ENCODE peak calls at places on chromosomes 4 and X, in six cellular contexts. F, Y, M, A, E and J are unnamed samples.

GRCh38 chrX:41655631-41656030 is 33.1 kb upstream of the GPR34 start:
- DNase-seq in F (no peak), Y (peak), M (peak), A (no peak), E (no peak), J (no peak)

GRCh38 chrX:121389976-121390709 is 342.7 kb downstream of the GLUD2 start:
- DNase-seq in F (no peak), Y (no peak), M (no peak), A (no peak), E (no peak), J (peak)

GRCh38 chr4:143232277-143232676 is 47.6 kb downstream of the USP38 start:
- DNase-seq in F (no peak), Y (no peak), M (peak), A (no peak), E (no peak), J (no peak)

GRCh38 chr4:139540161-139540560 is 15.9 kb downstream of the SETD7 start:
- DNase-seq in F (no peak), Y (no peak), M (no peak), A (no peak), E (no peak), J (no peak)

GRCh38 chr4:72513227-72513626 is 55.8 kb downstream of the ADAMTS3 start:
- DNase-seq in F (no peak), Y (no peak), M (no peak), A (no peak), E (no peak), J (no peak)

GRCh38 chr4:150302553-150302952 is 224.3 kb downstream of the DCLK2 start:
- DNase-seq in F (no peak), Y (peak), M (peak), A (no peak), E (no peak), J (peak)

GRCh38 chrX:37825225-37825842 is 22.0 kb downstream of the DYNLT3 start:
- DNase-seq in F (peak), Y (peak), M (peak), A (peak), E (no peak), J (peak)

GRCh38 chr4:24802648-24803047 is 7.3 kb downstream of the SOD3 start:
- DNase-seq in F (no peak), Y (no peak), M (no peak), A (no peak), E (no peak), J (no peak)

GRCh38 chr4:109721033-109721432 is 8.8 kb downstream of the PLA2G12A start:
- DNase-seq in F (no peak), Y (peak), M (peak), A (no peak), E (no peak), J (peak)

GRCh38 chr4:79173186-79173585 is 152.7 kb downstream of the NAA11 start:
- DNase-seq in F (no peak), Y (no peak), M (no peak), A (no peak), E (no peak), J (no peak)
- H2AFZ ChIP-seq in F (no peak), Y (no peak), M (no peak), A (no peak), E (peak), J (no peak)

DNA sequence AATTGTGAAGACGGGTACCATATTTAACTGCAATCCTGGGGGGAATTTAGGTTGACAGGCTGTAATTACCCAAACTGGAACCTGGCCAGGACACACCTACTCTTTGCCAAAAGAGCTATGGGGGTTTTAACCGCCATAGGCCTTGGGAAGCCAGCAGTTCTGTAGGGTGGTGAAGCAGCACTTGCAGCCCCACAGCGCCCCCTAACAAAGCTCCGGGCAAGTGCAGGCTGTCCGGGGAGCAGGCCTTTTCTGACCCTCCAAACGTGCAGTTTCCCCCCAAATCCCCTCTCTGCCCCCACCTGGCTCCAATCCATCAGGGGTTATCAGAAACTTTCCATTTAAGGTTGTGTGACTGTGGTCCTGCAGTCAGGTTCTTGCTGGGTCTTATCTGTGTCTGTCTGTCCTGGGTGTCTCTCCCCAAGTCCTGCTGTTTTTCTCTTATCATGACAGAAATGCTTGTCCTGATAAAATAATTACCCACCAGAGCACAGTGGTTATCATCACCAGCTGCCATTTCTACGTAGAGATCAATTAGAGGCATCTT is 350.9 kb downstream of the MID1IP1 start:
- DNase-seq in F (peak), Y (no peak), M (peak), A (peak), E (no peak), J (peak)
- H2BK5ac ChIP-seq in F (no peak), Y (no peak), M (no peak), A (no peak), E (no peak), J (no peak)

DNA sequence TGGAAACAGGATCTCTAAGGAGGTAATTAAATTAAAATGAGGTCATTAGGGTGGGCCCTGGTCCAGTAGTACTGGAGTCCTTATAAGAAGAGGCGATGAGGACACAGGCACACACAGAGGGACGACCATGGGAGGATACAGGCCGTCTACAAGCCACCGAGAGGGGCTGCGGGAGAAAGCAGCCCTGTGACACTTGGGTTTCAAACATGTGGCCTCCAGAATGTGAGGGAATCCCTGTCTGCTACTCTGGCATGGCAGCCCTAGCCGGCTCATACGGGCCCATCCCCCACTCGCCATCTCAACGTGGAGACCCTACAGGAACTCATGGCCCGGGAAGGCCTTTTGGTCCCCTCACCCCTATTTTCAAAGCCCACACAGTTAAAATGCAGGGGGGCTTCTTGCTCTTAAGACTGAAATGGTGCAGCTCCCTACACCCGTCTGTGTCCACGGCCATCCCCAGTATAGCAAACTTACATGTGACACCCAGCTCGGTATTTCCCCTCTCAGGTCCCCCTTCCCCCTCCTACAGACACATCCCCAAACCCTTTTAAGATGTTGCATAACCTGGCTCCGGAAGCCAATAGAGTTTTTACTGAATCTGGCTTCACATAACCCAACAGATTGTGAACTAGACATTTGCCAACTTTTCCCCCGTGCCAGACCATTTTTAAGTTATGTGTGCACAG is 124.1 kb upstream of the TBL1X start:
- DNase-seq in F (peak), Y (peak), M (peak), A (no peak), E (no peak), J (no peak)
- H2AFZ ChIP-seq in F (no peak), Y (peak), M (no peak), A (peak), E (no peak), J (no peak)

GRCh38 chr4:45692131-45692530 is 431.7 kb downstream of the GABRG1 start:
- DNase-seq in F (no peak), Y (no peak), M (no peak), A (no peak), E (no peak), J (peak)
- H2BK5ac ChIP-seq in F (no peak), Y (no peak), M (no peak), A (no peak), E (no peak), J (no peak)

GRCh38 chr4:180169966-180170365 is 2073.2 kb upstream of the TENM3 start:
- DNase-seq in F (no peak), Y (no peak), M (no peak), A (no peak), E (no peak), J (no peak)
- H2AFZ ChIP-seq in F (no peak), Y (no peak), M (no peak), A (no peak), E (no peak), J (no peak)

GRCh38 chr4:152700151-152700550 is 20.4 kb upstream of the TMEM154 start:
- DNase-seq in F (peak), Y (no peak), M (no peak), A (no peak), E (no peak), J (no peak)

GRCh38 chr4:152698012-152698499 is 18.3 kb upstream of the TMEM154 start:
- DNase-seq in F (no peak), Y (no peak), M (no peak), A (no peak), E (no peak), J (no peak)

GRCh38 chr4:152699313-152699712 is 19.5 kb upstream of the TMEM154 start:
- DNase-seq in F (no peak), Y (no peak), M (no peak), A (no peak), E (no peak), J (no peak)

GRCh38 chr4:152696764-152697250 is 17.0 kb upstream of the TMEM154 start:
- DNase-seq in F (no peak), Y (peak), M (peak), A (no peak), E (no peak), J (no peak)

GRCh38 chr4:152697284-152698011 is 17.7 kb upstream of the TMEM154 start:
- DNase-seq in F (no peak), Y (no peak), M (no peak), A (no peak), E (no peak), J (no peak)
- H2BK5ac ChIP-seq in F (no peak), Y (no peak), M (no peak), A (no peak), E (no peak), J (no peak)

DNA sequence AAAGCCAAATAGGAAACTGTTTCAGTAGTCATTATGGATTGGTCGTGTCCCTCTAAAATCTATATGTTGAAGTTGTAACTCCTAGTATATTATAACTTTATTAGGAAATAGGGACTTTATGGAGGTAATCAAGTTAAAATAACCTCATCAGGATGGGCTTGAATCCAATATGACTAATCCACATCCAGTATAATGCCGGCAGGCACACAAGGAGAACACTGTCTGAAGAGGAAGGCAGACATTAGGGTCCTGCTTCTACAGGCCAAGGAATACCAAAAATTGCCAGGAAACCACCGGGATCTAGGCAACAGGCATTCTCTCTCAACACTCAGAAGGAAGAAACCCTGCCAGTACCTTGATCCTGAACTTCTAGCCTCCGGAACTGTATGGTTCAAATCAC is 130.3 kb downstream of the ATP10D start:
- DNase-seq in F (no peak), Y (peak), M (no peak), A (no peak), E (no peak), J (no peak)
- H2AFZ ChIP-seq in F (no peak), Y (peak), M (no peak), A (no peak), E (no peak), J (no peak)

DNA sequence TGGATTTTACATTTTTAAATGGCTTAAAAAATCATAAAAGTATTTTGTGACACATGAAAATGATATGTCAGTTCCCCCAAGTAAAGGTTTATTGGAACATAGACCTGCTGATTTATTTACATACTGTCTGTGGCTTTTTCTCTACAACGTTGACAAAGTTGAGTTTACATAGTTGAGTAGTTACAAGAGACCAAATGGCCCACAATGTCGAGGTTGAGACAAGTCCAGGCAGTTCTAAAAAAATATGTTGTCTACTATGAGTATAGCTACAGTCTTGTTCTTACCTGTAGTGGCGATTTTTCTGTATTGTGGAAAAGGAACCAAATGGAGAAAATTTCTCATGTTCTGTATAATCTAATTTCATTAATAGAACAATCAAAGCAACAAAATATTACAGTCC is 163.2 kb downstream of the FRAS1 start:
- DNase-seq in F (no peak), Y (no peak), M (no peak), A (no peak), E (no peak), J (no peak)
- H2BK5ac ChIP-seq in F (no peak), Y (no peak), M (no peak), A (no peak), E (no peak), J (no peak)

GRCh38 chrX:40469316-40469715 is 111.5 kb upstream of the ATP6AP2 start:
- DNase-seq in F (no peak), Y (no peak), M (no peak), A (no peak), E (no peak), J (peak)

GRCh38 chrX:40474205-40474626 is 106.6 kb upstream of the ATP6AP2 start:
- DNase-seq in F (peak), Y (peak), M (peak), A (peak), E (peak), J (peak)

GRCh38 chrX:40470830-40471429 is 109.8 kb upstream of the ATP6AP2 start:
- DNase-seq in F (peak), Y (no peak), M (peak), A (no peak), E (no peak), J (no peak)

GRCh38 chrX:40473460-40474204 is 107.1 kb upstream of the ATP6AP2 start:
- DNase-seq in F (no peak), Y (no peak), M (no peak), A (no peak), E (no peak), J (no peak)

DNA sequence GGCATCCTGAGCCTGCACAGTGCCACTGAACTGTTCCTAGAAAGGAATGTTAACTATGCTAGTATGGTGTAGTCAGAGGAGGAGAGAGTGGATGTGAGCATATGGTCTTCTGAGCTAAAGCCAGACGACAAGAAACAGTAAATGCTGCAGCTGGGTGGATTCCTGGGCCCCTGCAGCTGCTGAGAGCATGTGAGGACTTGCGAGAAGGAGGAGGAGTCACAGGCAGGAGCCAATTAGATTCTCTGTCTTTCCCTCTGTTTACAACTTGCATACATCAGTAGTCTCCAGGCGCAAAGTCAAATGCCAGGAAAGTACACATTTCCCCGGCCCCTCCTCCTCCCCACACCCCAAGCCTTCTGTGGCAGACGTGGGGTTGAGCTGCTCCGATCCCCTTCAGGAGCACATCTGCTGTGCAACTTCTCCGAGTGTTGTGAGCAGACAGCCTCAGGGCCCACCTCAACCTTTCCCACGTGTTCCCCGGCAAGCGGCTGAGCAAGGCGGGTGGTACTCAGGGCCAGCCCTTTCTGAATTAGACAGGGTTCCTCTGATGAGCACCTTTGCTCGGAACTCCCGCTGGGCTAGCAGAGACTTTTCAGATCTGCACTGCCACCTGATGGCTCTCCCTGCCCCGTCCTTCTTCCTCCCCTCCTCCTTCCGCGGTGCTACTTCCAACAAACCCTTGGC is 108.7 kb upstream of the ATP6AP2 start:
- DNase-seq in F (peak), Y (peak), M (peak), A (no peak), E (no peak), J (peak)
- H2AFZ ChIP-seq in F (no peak), Y (peak), M (no peak), A (peak), E (no peak), J (no peak)

GRCh38 chrX:56765816-56766553 is 36.9 kb downstream of the NBDY start:
- DNase-seq in F (no peak), Y (no peak), M (peak), A (no peak), E (no peak), J (no peak)
- H2BK5ac ChIP-seq in F (no peak), Y (peak), M (no peak), A (no peak), E (no peak), J (no peak)